ENCODE peak calls at places on chromosomes 2 and 18, in nine cellular contexts. One of them, this sample, is unnamed.

GRCh38 chr2:157662401-157662800 is 33.7 kb upstream of the ACVR1C start:
- DNase-seq in frontal cortex: no peak
- DNase-seq in NCI-H526 treated with DMSO at 0.1 percent for 48 hours: no peak
- DNase-seq in activated CD8-positive, alpha-beta memory T cell treated with anti-CD3 and anti-CD28 coated beads for 24 hours: no peak
- DNase-seq in iris pigment epithelial cell: peak; percentile 9
- DNase-seq in amygdala: no peak
- DNase-seq in HTR-8/SVneo: no peak
- DNase-seq in Ammon's horn: no peak
- DNase-seq in activated CD4-positive, alpha-beta T cell treated with anti-CD3 and anti-CD28 coated beads, Interleukin-2, amount 10 ng/mL, durations not matched to agents 24 days and 14 days: peak; percentile 11
- DNase-seq in this sample: no peak

GRCh38 chr18:50274941-50275340 is 6.4 kb downstream of the MBD1 start:
- DNase-seq in frontal cortex: no peak
- DNase-seq in NCI-H526 treated with DMSO at 0.1 percent for 48 hours: no peak
- DNase-seq in activated CD8-positive, alpha-beta memory T cell treated with anti-CD3 and anti-CD28 coated beads for 24 hours: no peak
- DNase-seq in iris pigment epithelial cell: no peak
- DNase-seq in amygdala: no peak
- DNase-seq in HTR-8/SVneo: no peak
- DNase-seq in Ammon's horn: no peak
- DNase-seq in activated CD4-positive, alpha-beta T cell treated with anti-CD3 and anti-CD28 coated beads, Interleukin-2, amount 10 ng/mL, durations not matched to agents 24 days and 14 days: peak; percentile 47
- DNase-seq in this sample: no peak

GRCh38 chr2:2852015-2852777 is 521.1 kb upstream of the MYT1L start:
- DNase-seq in frontal cortex: no peak
- DNase-seq in NCI-H526 treated with DMSO at 0.1 percent for 48 hours: no peak
- DNase-seq in activated CD8-positive, alpha-beta memory T cell treated with anti-CD3 and anti-CD28 coated beads for 24 hours: no peak
- DNase-seq in iris pigment epithelial cell: no peak
- DNase-seq in amygdala: no peak
- DNase-seq in HTR-8/SVneo: no peak
- DNase-seq in Ammon's horn: no peak
- DNase-seq in activated CD4-positive, alpha-beta T cell treated with anti-CD3 and anti-CD28 coated beads, Interleukin-2, amount 10 ng/mL, durations not matched to agents 24 days and 14 days: no peak
- DNase-seq in this sample: no peak

GRCh38 chr2:53960476-53960875 is 10.3 kb downstream of the PSME4 start:
- DNase-seq in frontal cortex: no peak
- DNase-seq in NCI-H526 treated with DMSO at 0.1 percent for 48 hours: no peak
- DNase-seq in activated CD8-positive, alpha-beta memory T cell treated with anti-CD3 and anti-CD28 coated beads for 24 hours: no peak
- DNase-seq in iris pigment epithelial cell: no peak
- DNase-seq in amygdala: no peak
- DNase-seq in HTR-8/SVneo: no peak
- DNase-seq in Ammon's horn: no peak
- DNase-seq in activated CD4-positive, alpha-beta T cell treated with anti-CD3 and anti-CD28 coated beads, Interleukin-2, amount 10 ng/mL, durations not matched to agents 24 days and 14 days: no peak
- DNase-seq in this sample: no peak

GRCh38 chr18:46555724-46556123 is 101.3 kb downstream of the LOXHD1 start:
- DNase-seq in frontal cortex: peak; percentile 50
- DNase-seq in NCI-H526 treated with DMSO at 0.1 percent for 48 hours: no peak
- DNase-seq in activated CD8-positive, alpha-beta memory T cell treated with anti-CD3 and anti-CD28 coated beads for 24 hours: no peak
- DNase-seq in iris pigment epithelial cell: no peak
- DNase-seq in amygdala: peak; percentile 22
- DNase-seq in HTR-8/SVneo: peak; percentile 26
- DNase-seq in Ammon's horn: peak; percentile 74
- DNase-seq in activated CD4-positive, alpha-beta T cell treated with anti-CD3 and anti-CD28 coated beads, Interleukin-2, amount 10 ng/mL, durations not matched to agents 24 days and 14 days: peak; percentile 61
- DNase-seq in this sample: peak; percentile 48

GRCh38 chr2:198314559-198315153 is 510.3 kb downstream of the PLCL1 start:
- DNase-seq in frontal cortex: no peak
- DNase-seq in NCI-H526 treated with DMSO at 0.1 percent for 48 hours: peak; percentile 26
- DNase-seq in activated CD8-positive, alpha-beta memory T cell treated with anti-CD3 and anti-CD28 coated beads for 24 hours: no peak
- DNase-seq in iris pigment epithelial cell: peak; percentile 67
- DNase-seq in amygdala: peak; percentile 11
- DNase-seq in HTR-8/SVneo: peak; percentile 18
- DNase-seq in Ammon's horn: peak; percentile 78
- DNase-seq in activated CD4-positive, alpha-beta T cell treated with anti-CD3 and anti-CD28 coated beads, Interleukin-2, amount 10 ng/mL, durations not matched to agents 24 days and 14 days: peak; percentile 71
- DNase-seq in this sample: peak; percentile 55

GRCh38 chr2:8452296-8452695 is 229.6 kb upstream of the ID2 start:
- DNase-seq in frontal cortex: no peak
- DNase-seq in NCI-H526 treated with DMSO at 0.1 percent for 48 hours: no peak
- DNase-seq in activated CD8-positive, alpha-beta memory T cell treated with anti-CD3 and anti-CD28 coated beads for 24 hours: peak; percentile 49
- DNase-seq in iris pigment epithelial cell: no peak
- DNase-seq in amygdala: no peak
- DNase-seq in HTR-8/SVneo: no peak
- DNase-seq in Ammon's horn: no peak
- DNase-seq in activated CD4-positive, alpha-beta T cell treated with anti-CD3 and anti-CD28 coated beads, Interleukin-2, amount 10 ng/mL, durations not matched to agents 24 days and 14 days: no peak
- DNase-seq in this sample: no peak

GRCh38 chr2:240466579-240467148 is 31.2 kb downstream of the GPC1 start:
- DNase-seq in frontal cortex: peak; percentile 11
- DNase-seq in NCI-H526 treated with DMSO at 0.1 percent for 48 hours: no peak
- DNase-seq in activated CD8-positive, alpha-beta memory T cell treated with anti-CD3 and anti-CD28 coated beads for 24 hours: peak; percentile 52
- DNase-seq in iris pigment epithelial cell: no peak
- DNase-seq in amygdala: no peak
- DNase-seq in HTR-8/SVneo: no peak
- DNase-seq in Ammon's horn: peak; percentile 1
- DNase-seq in activated CD4-positive, alpha-beta T cell treated with anti-CD3 and anti-CD28 coated beads, Interleukin-2, amount 10 ng/mL, durations not matched to agents 24 days and 14 days: no peak
- DNase-seq in this sample: no peak

GRCh38 chr2:237875234-237876055 is 16.0 kb downstream of the RAMP1 start:
- DNase-seq in frontal cortex: no peak
- DNase-seq in NCI-H526 treated with DMSO at 0.1 percent for 48 hours: no peak
- DNase-seq in activated CD8-positive, alpha-beta memory T cell treated with anti-CD3 and anti-CD28 coated beads for 24 hours: no peak
- DNase-seq in iris pigment epithelial cell: no peak
- DNase-seq in amygdala: no peak
- DNase-seq in HTR-8/SVneo: no peak
- DNase-seq in Ammon's horn: no peak
- DNase-seq in activated CD4-positive, alpha-beta T cell treated with anti-CD3 and anti-CD28 coated beads, Interleukin-2, amount 10 ng/mL, durations not matched to agents 24 days and 14 days: no peak
- DNase-seq in this sample: no peak

This sample was measured in GM12865.